ENCODE peak calls at places on chromosomes 12 and 14, in ten cellular contexts. P, C, W, N, Y, J, I, U, Z and A are unnamed samples.

GRCh38 chr12:52235822-52236291 is 2.8 kb downstream of the KRT7 start:
- DNase-seq in P (no peak), C (no peak), W (no peak), N (peak), Y (peak), J (no peak), I (no peak), U (no peak), Z (no peak), A (no peak)

GRCh38 chr12:66984962-66985361 is 284.2 kb upstream of the CAND1 start:
- DNase-seq in P (no peak), C (no peak), W (no peak), N (no peak), Y (no peak), J (peak), I (no peak), U (no peak), Z (no peak), A (no peak)

GRCh38 chr14:68705741-68706283 is 87.1 kb downstream of the ZFP36L1 start:
- DNase-seq in P (no peak), C (no peak), W (no peak), N (no peak), Y (no peak), J (peak), I (no peak), U (no peak), Z (no peak), A (no peak)

GRCh38 chr14:73723799-73724621 is 9.8 kb upstream of the PNMA1 start:
- DNase-seq in P (no peak), C (no peak), W (peak), N (peak), Y (peak), J (peak), I (peak), U (no peak), Z (no peak), A (no peak)

GRCh38 chr12:115079760-115080159 is 395.8 kb upstream of the TBX3 start:
- DNase-seq in P (no peak), C (no peak), W (no peak), N (no peak), Y (no peak), J (no peak), I (peak), U (no peak), Z (no peak), A (no peak)

GRCh38 chr12:117896009-117896408 is 72.8 kb downstream of the KSR2 start:
- DNase-seq in P (no peak), C (no peak), W (no peak), N (no peak), Y (no peak), J (no peak), I (no peak), U (no peak), Z (no peak), A (no peak)

GRCh38 chr12:58811346-58811745 is 109.0 kb downstream of the LRIG3 start:
- DNase-seq in P (no peak), C (no peak), W (no peak), N (no peak), Y (no peak), J (no peak), I (no peak), U (no peak), Z (no peak), A (no peak)

GRCh38 chr14:66603945-66604344 is 96.0 kb downstream of the GPHN start:
- DNase-seq in P (no peak), C (no peak), W (no peak), N (no peak), Y (no peak), J (no peak), I (no peak), U (no peak), Z (no peak), A (no peak)

GRCh38 chr12:108618079-108618952 is 15.4 kb downstream of the SELPLG start:
- DNase-seq in P (peak), C (peak), W (peak), N (peak), Y (peak), J (peak), I (no peak), U (peak), Z (no peak), A (no peak)

GRCh38 chr12:112112423-112113132 is 4.0 kb upstream of the NAA25 start:
- DNase-seq in P (no peak), C (no peak), W (no peak), N (no peak), Y (peak), J (peak), I (no peak), U (no peak), Z (no peak), A (no peak)

GRCh38 chr14:102295301-102295700 is 9.7 kb downstream of the MOK start:
- DNase-seq in P (no peak), C (no peak), W (peak), N (no peak), Y (no peak), J (no peak), I (no peak), U (no peak), Z (no peak), A (no peak)

GRCh38 chr14:94062344-94062904 is 18.6 kb downstream of the DDX24 start:
- DNase-seq in P (no peak), C (no peak), W (peak), N (no peak), Y (no peak), J (no peak), I (peak), U (no peak), Z (no peak), A (no peak)

GRCh38 chr12:131910302-131911110 is 16.1 kb downstream of the ULK1 start:
- DNase-seq in P (no peak), C (no peak), W (no peak), N (no peak), Y (no peak), J (no peak), I (no peak), U (no peak), Z (no peak), A (no peak)

GRCh38 chr12:93784339-93785086 is 107.3 kb downstream of the CRADD start:
- DNase-seq in P (no peak), C (no peak), W (peak), N (no peak), Y (peak), J (peak), I (peak), U (no peak), Z (no peak), A (no peak)

GRCh38 chr12:1457901-1458300 is 136.5 kb downstream of the FBXL14 start:
- DNase-seq in P (no peak), C (no peak), W (peak), N (no peak), Y (no peak), J (no peak), I (no peak), U (no peak), Z (no peak), A (no peak)

GRCh38 chr12:103688659-103689058 is 101.6 kb downstream of the STAB2 start:
- DNase-seq in P (no peak), C (no peak), W (no peak), N (no peak), Y (no peak), J (no peak), I (no peak), U (no peak), Z (no peak), A (no peak)

GRCh38 chr12:53345486-53346195 is 9.5 kb upstream of the SP7 start:
- DNase-seq in P (no peak), C (peak), W (no peak), N (no peak), Y (no peak), J (no peak), I (no peak), U (no peak), Z (no peak), A (no peak)

GRCh38 chr12:67701121-67701520 is 52.6 kb downstream of the DYRK2 start:
- DNase-seq in P (no peak), C (no peak), W (peak), N (no peak), Y (no peak), J (no peak), I (no peak), U (no peak), Z (no peak), A (no peak)

GRCh38 chr12:64030155-64030554 is 185.7 kb downstream of the SRGAP1 start:
- DNase-seq in P (no peak), C (no peak), W (no peak), N (no peak), Y (no peak), J (no peak), I (no peak), U (no peak), Z (no peak), A (no peak)

GRCh38 chr14:61234215-61234916 is 46.8 kb downstream of the TMEM30B start:
- DNase-seq in P (no peak), C (no peak), W (no peak), N (no peak), Y (no peak), J (no peak), I (no peak), U (no peak), Z (no peak), A (no peak)

GRCh38 chr14:61713724-61714437 is 18.6 kb downstream of the HIF1A start:
- DNase-seq in P (no peak), C (no peak), W (no peak), N (no peak), Y (no peak), J (no peak), I (no peak), U (no peak), Z (no peak), A (no peak)

GRCh38 chr12:92021665-92022033 is 124.0 kb downstream of the BTG1 start:
- DNase-seq in P (no peak), C (peak), W (no peak), N (no peak), Y (no peak), J (no peak), I (no peak), U (no peak), Z (no peak), A (no peak)

GRCh38 chr14:77061630-77062029 is 33.1 kb upstream of the IRF2BPL start:
- DNase-seq in P (no peak), C (no peak), W (no peak), N (no peak), Y (no peak), J (no peak), I (no peak), U (no peak), Z (no peak), A (no peak)

GRCh38 chr12:131098178-131098981 is 144.7 kb downstream of the ADGRD1 start:
- DNase-seq in P (no peak), C (no peak), W (no peak), N (peak), Y (no peak), J (no peak), I (no peak), U (no peak), Z (no peak), A (peak)

GRCh38 chr14:73457050-73457934 is 1.1 kb downstream of the NUMB start:
- DNase-seq in P (no peak), C (no peak), W (peak), N (peak), Y (peak), J (peak), I (peak), U (no peak), Z (no peak), A (no peak)

GRCh38 chr14:101855958-101856357 is 94.4 kb downstream of the PPP2R5C start:
- DNase-seq in P (no peak), C (no peak), W (no peak), N (no peak), Y (no peak), J (no peak), I (no peak), U (no peak), Z (no peak), A (no peak)

GRCh38 chr12:57759360-57759980 is 4.6 kb downstream of the MARCHF9 start:
- DNase-seq in P (no peak), C (no peak), W (no peak), N (no peak), Y (peak), J (peak), I (no peak), U (no peak), Z (no peak), A (no peak)

GRCh38 chr14:96176811-96177211 is 27.8 kb upstream of the BDKRB2 start:
- DNase-seq in P (no peak), C (no peak), W (peak), N (no peak), Y (no peak), J (no peak), I (no peak), U (no peak), Z (no peak), A (no peak)

GRCh38 chr12:34340534-34341361 is 318.5 kb downstream of the ALG10 start:
- DNase-seq in P (no peak), C (no peak), W (no peak), N (no peak), Y (no peak), J (no peak), I (no peak), U (no peak), Z (no peak), A (no peak)

GRCh38 chr12:24943947-24944597 is 4.8 kb downstream of the BCAT1 start:
- DNase-seq in P (no peak), C (no peak), W (no peak), N (no peak), Y (no peak), J (no peak), I (no peak), U (no peak), Z (no peak), A (no peak)

GRCh38 chr12:92796650-92797049 is 93.9 kb downstream of the PLEKHG7 start:
- DNase-seq in P (no peak), C (no peak), W (peak), N (no peak), Y (no peak), J (no peak), I (no peak), U (no peak), Z (no peak), A (no peak)

GRCh38 chr12:131831635-131832041 is 3.4 kb downstream of the MMP17 start:
- DNase-seq in P (no peak), C (no peak), W (peak), N (no peak), Y (peak), J (no peak), I (no peak), U (no peak), Z (peak), A (no peak)

GRCh38 chr12:15928345-15928744 is 17.2 kb downstream of the DERA start:
- DNase-seq in P (no peak), C (no peak), W (peak), N (no peak), Y (peak), J (no peak), I (no peak), U (no peak), Z (no peak), A (no peak)

GRCh38 chr12:110244372-110244771 is 36.7 kb upstream of the ATP2A2 start:
- DNase-seq in P (no peak), C (no peak), W (no peak), N (no peak), Y (no peak), J (no peak), I (no peak), U (no peak), Z (no peak), A (no peak)

GRCh38 chr12:53172352-53172751 is 8.2 kb upstream of the ZNF740 start:
- DNase-seq in P (no peak), C (no peak), W (peak), N (no peak), Y (no peak), J (no peak), I (no peak), U (no peak), Z (no peak), A (peak)

GRCh38 chr12:55717397-55718007 is 1.7 kb downstream of the BLOC1S1 start:
- DNase-seq in P (no peak), C (no peak), W (peak), N (no peak), Y (no peak), J (no peak), I (no peak), U (no peak), Z (no peak), A (no peak)

GRCh38 chr12:509494-509893 is 49.8 kb downstream of the B4GALNT3 start:
- DNase-seq in P (no peak), C (no peak), W (peak), N (no peak), Y (no peak), J (peak), I (no peak), U (no peak), Z (no peak), A (no peak)

GRCh38 chr14:95769976-95770375 is 56.1 kb upstream of the TCL1A start:
- DNase-seq in P (no peak), C (no peak), W (no peak), N (no peak), Y (no peak), J (no peak), I (no peak), U (no peak), Z (no peak), A (no peak)

GRCh38 chr14:100466111-100466856 is 120.9 kb downstream of the BEGAIN start:
- DNase-seq in P (no peak), C (no peak), W (no peak), N (no peak), Y (no peak), J (no peak), I (no peak), U (no peak), Z (no peak), A (no peak)
- TF ChIP-seq CTCF in P (no peak), C (no peak), W (peak), N (no peak), Y (no peak), J (no peak), I (no peak), U (no peak), Z (no peak), A (no peak)

DNA sequence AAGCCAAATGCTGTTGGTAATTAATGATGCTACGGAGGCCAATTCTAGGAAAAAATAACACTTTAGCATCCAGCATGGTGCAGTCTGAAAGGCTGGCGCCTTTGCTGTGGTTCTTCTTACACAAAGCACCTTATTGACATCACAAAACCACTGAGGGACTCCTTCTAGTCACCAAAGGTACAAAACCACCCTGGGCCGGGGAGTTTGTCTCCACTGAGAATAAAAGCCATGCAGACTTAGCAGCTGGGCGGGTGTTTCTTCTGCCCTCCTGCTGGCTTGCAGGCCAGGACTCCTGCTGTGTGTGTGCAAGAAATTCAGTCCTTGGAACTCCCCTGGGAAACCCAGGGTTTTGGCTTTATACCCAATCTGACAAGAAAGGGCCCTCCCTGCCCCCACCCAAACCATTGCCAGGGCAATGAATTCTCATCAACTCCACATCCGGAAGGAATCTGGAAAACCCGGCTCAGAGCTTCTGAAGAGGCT is 64.3 kb downstream of the ELK3 start:
- DNase-seq in P (no peak), C (peak), W (no peak), N (no peak), Y (no peak), J (no peak), I (no peak), U (no peak), Z (no peak), A (no peak)
- TF ChIP-seq CTCF in P (no peak), C (no peak), W (no peak), N (no peak), Y (no peak), J (no peak), I (no peak), U (no peak), Z (no peak), A (no peak)

GRCh38 chr12:76451528-76451927 is 103.3 kb upstream of the BBS10 start:
- DNase-seq in P (no peak), C (no peak), W (no peak), N (no peak), Y (peak), J (no peak), I (no peak), U (no peak), Z (no peak), A (no peak)

GRCh38 chr12:76457010-76457409 is 102.6 kb downstream of the OSBPL8 start:
- DNase-seq in P (no peak), C (no peak), W (no peak), N (no peak), Y (no peak), J (no peak), I (no peak), U (no peak), Z (no peak), A (no peak)

GRCh38 chr12:76460807-76461206 is 98.8 kb downstream of the OSBPL8 start:
- DNase-seq in P (no peak), C (no peak), W (no peak), N (no peak), Y (no peak), J (no peak), I (no peak), U (no peak), Z (no peak), A (no peak)

GRCh38 chr12:76457818-76458217 is 101.8 kb downstream of the OSBPL8 start:
- DNase-seq in P (no peak), C (no peak), W (no peak), N (no peak), Y (no peak), J (no peak), I (no peak), U (no peak), Z (no peak), A (no peak)

DNA sequence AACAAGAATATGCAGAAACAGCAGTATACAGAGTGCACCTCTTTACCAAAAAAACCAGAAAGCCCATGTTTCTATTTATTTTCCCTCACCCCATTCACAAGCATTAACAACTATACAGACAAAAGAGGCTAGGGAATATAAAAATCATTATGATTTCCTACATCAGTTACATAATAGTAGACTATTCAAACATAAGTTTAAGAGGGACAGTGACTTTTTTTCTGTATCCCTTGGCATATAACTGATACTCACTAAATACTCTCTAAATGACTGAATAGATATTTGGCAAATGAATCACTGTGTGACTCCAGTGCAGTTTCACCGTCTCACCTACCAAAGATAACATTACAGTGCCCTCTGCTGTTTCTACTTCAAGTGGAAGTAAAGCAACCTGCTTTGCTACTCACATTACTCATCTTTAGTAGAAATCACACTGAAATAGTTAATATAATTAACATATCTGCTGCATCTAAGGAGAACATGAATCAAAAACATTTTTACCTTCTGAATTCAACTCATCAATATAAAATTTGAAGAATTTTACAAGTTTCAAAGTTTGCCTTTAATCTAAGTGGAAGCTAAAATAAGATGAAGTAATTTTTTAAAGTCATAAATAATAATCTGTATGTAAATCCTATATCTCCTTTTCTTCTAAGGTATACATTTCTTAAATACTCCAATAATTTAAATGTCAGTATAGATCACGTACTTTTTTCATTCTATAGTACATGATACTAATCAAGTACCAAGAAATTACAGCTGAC is 103.8 kb downstream of the OSBPL8 start:
- DNase-seq in P (no peak), C (no peak), W (peak), N (no peak), Y (peak), J (peak), I (no peak), U (no peak), Z (peak), A (no peak)
- TF ChIP-seq CTCF in P (peak), C (peak), W (peak), N (peak), Y (peak), J (peak), I (peak), U (peak), Z (peak), A (peak)

GRCh38 chr12:49901026-49901425 is 2.7 kb downstream of the FAIM2 start:
- DNase-seq in P (no peak), C (no peak), W (no peak), N (no peak), Y (no peak), J (no peak), I (no peak), U (no peak), Z (no peak), A (peak)

GRCh38 chr12:49903351-49903699 is 375 bp downstream of the FAIM2 start:
- DNase-seq in P (no peak), C (no peak), W (no peak), N (no peak), Y (no peak), J (no peak), I (no peak), U (no peak), Z (no peak), A (peak)

GRCh38 chr12:49903700-49904423 is at the start of gene FAIM2:
- DNase-seq in P (peak), C (peak), W (no peak), N (peak), Y (no peak), J (no peak), I (no peak), U (no peak), Z (peak), A (peak)

GRCh38 chr12:49901986-49902385 is 1.7 kb downstream of the FAIM2 start:
- DNase-seq in P (no peak), C (no peak), W (no peak), N (no peak), Y (no peak), J (no peak), I (no peak), U (no peak), Z (no peak), A (peak)

GRCh38 chr12:49902399-49903350 is 1.0 kb downstream of the FAIM2 start:
- DNase-seq in P (no peak), C (no peak), W (no peak), N (no peak), Y (no peak), J (no peak), I (no peak), U (no peak), Z (no peak), A (peak)
- TF ChIP-seq CTCF in P (no peak), C (peak), W (no peak), N (no peak), Y (no peak), J (no peak), I (no peak), U (peak), Z (no peak), A (no peak)